ENCODE peak calls at places on chromosomes 4 and X, in six cellular contexts. O is AG09309, I is AG10803, T is adrenal gland, E is SK-N-SH, J is fibroblast of pulmonary artery. K is an unnamed sample.

GRCh38 chr4:79390890-79391289 is 17.1 kb downstream of the GK2 start:
- DNase-seq in O (no peak), I (no peak), T (no peak), E (no peak), J (no peak), K (no peak)

GRCh38 chr4:6250235-6250983 is 19.2 kb upstream of the WFS1 start:
- DNase-seq in O (peak), I (peak), T (peak), E (peak), J (peak), K (no peak)

GRCh38 chr4:135244605-135245146 is 1043.1 kb upstream of the PABPC4L start:
- DNase-seq in O (no peak), I (no peak), T (no peak), E (no peak), J (peak), K (no peak)

GRCh38 chrX:21656587-21657317 is 1.4 kb downstream of the KLHL34 start:
- DNase-seq in O (no peak), I (no peak), T (no peak), E (no peak), J (no peak), K (no peak)

GRCh38 chr4:78324625-78325024 is 226.9 kb upstream of the ANXA3 start:
- DNase-seq in O (no peak), I (no peak), T (no peak), E (no peak), J (no peak), K (no peak)

GRCh38 chr4:159042097-159042605 is 60.7 kb upstream of the RAPGEF2 start:
- DNase-seq in O (no peak), I (no peak), T (peak), E (peak), J (no peak), K (no peak)

GRCh38 chr4:41573458-41574129 is 35.6 kb downstream of the LIMCH1 start:
- DNase-seq in O (peak), I (peak), T (peak), E (no peak), J (peak), K (peak)

GRCh38 chrX:9785252-9785943 is 831 bp upstream of the SHROOM2 start:
- DNase-seq in O (no peak), I (no peak), T (no peak), E (peak), J (no peak), K (no peak)

GRCh38 chr4:147955827-147956565 is 224.1 kb downstream of the ARHGAP10 start:
- DNase-seq in O (no peak), I (no peak), T (no peak), E (no peak), J (no peak), K (no peak)

GRCh38 chr4:122221322-122221721 is 69.2 kb downstream of the BLTP1 start:
- DNase-seq in O (no peak), I (no peak), T (no peak), E (no peak), J (no peak), K (no peak)

GRCh38 chr4:70721747-70722146 is at the start of gene RUFY3:
- DNase-seq in O (peak), I (peak), T (peak), E (peak), J (peak), K (peak)

GRCh38 chrX:30973784-30974427 is 84.9 kb upstream of the TAB3 start:
- DNase-seq in O (no peak), I (no peak), T (no peak), E (no peak), J (no peak), K (no peak)

GRCh38 chrX:96436105-96436504 is 248.5 kb upstream of the DIAPH2 start:
- DNase-seq in O (peak), I (peak), T (no peak), E (no peak), J (peak), K (no peak)

GRCh38 chrX:74656079-74656745 is 41.8 kb upstream of the RLIM start:
- DNase-seq in O (no peak), I (peak), T (no peak), E (no peak), J (peak), K (no peak)

GRCh38 chrX:21374994-21375794 is 976 bp downstream of the CNKSR2 start:
- DNase-seq in O (no peak), I (no peak), T (no peak), E (peak), J (no peak), K (no peak)

GRCh38 chrX:18278448-18278847 is 57.8 kb upstream of the BEND2 start:
- DNase-seq in O (no peak), I (no peak), T (no peak), E (no peak), J (no peak), K (no peak)

GRCh38 chr4:154595807-154596206 is 5.3 kb upstream of the FGA start:
- DNase-seq in O (no peak), I (no peak), T (no peak), E (no peak), J (peak), K (no peak)

GRCh38 chrX:154366666-154367055 is 7.8 kb downstream of the FLNA start:
- DNase-seq in O (no peak), I (peak), T (no peak), E (no peak), J (no peak), K (no peak)

GRCh38 chr4:98838977-98839618 is 89.8 kb downstream of the EIF4E start:
- DNase-seq in O (no peak), I (peak), T (peak), E (peak), J (peak), K (peak)

GRCh38 chr4:78529569-78530209 is 21.9 kb upstream of the ANXA3 start:
- DNase-seq in O (no peak), I (peak), T (no peak), E (no peak), J (peak), K (no peak)

GRCh38 chr4:97605927-97606326 is 537.3 kb downstream of the STPG2 start:
- DNase-seq in O (no peak), I (no peak), T (no peak), E (no peak), J (no peak), K (no peak)

GRCh38 chrX:154486396-154487207 is at the start of gene UBL4A:
- DNase-seq in O (no peak), I (peak), T (peak), E (peak), J (peak), K (peak)

GRCh38 chr4:80069108-80069836 is 3.8 kb downstream of the ANTXR2 start:
- DNase-seq in O (no peak), I (no peak), T (no peak), E (no peak), J (no peak), K (no peak)

GRCh38 chr4:166459616-166460015 is 586.6 kb downstream of the TLL1 start:
- DNase-seq in O (no peak), I (no peak), T (no peak), E (no peak), J (no peak), K (no peak)

GRCh38 chr4:153649572-153649991 is 34.5 kb upstream of the TLR2 start:
- DNase-seq in O (no peak), I (peak), T (no peak), E (no peak), J (peak), K (no peak)

GRCh38 chr4:150238591-150238990 is 160.3 kb downstream of the DCLK2 start:
- DNase-seq in O (no peak), I (no peak), T (no peak), E (no peak), J (no peak), K (no peak)

GRCh38 chr4:177235026-177235425 is 74.6 kb upstream of the NEIL3 start:
- DNase-seq in O (no peak), I (peak), T (no peak), E (no peak), J (peak), K (no peak)

GRCh38 chr4:79917246-79917645 is 155.8 kb downstream of the ANTXR2 start:
- DNase-seq in O (peak), I (peak), T (peak), E (no peak), J (peak), K (no peak)

GRCh38 chrX:12505127-12505526 is 286.1 kb upstream of the PRPS2 start:
- DNase-seq in O (no peak), I (no peak), T (no peak), E (no peak), J (no peak), K (no peak)

GRCh38 chrX:86805241-86805640 is 657.0 kb downstream of the DACH2 start:
- DNase-seq in O (no peak), I (no peak), T (no peak), E (no peak), J (no peak), K (no peak)

GRCh38 chrX:155857561-155857960 is 23.6 kb upstream of the VAMP7 start:
- DNase-seq in O (no peak), I (no peak), T (no peak), E (peak), J (peak), K (no peak)

GRCh38 chr4:141002323-141002805 is 130.9 kb downstream of the RNF150 start:
- DNase-seq in O (peak), I (peak), T (no peak), E (no peak), J (peak), K (peak)

GRCh38 chr4:125961626-125962025 is 646.9 kb downstream of the FAT4 start:
- DNase-seq in O (no peak), I (no peak), T (no peak), E (no peak), J (no peak), K (no peak)

GRCh38 chr4:80202784-80203553 is 5.7 kb downstream of the PRDM8 start:
- DNase-seq in O (no peak), I (no peak), T (no peak), E (no peak), J (peak), K (no peak)

GRCh38 chr4:38920186-38920585 is 52.6 kb downstream of the FAM114A1 start:
- DNase-seq in O (no peak), I (peak), T (no peak), E (no peak), J (peak), K (no peak)

GRCh38 chr4:84615355-84615754 is 32.4 kb downstream of the CDS1 start:
- DNase-seq in O (no peak), I (no peak), T (no peak), E (no peak), J (no peak), K (no peak)

GRCh38 chr4:118997601-118998000 is 108.9 kb downstream of the SYNPO2 start:
- DNase-seq in O (no peak), I (peak), T (no peak), E (no peak), J (no peak), K (no peak)

GRCh38 chr4:39348371-39349265 is 17.5 kb downstream of the RFC1 start:
- DNase-seq in O (no peak), I (peak), T (no peak), E (no peak), J (no peak), K (no peak)

DNA sequence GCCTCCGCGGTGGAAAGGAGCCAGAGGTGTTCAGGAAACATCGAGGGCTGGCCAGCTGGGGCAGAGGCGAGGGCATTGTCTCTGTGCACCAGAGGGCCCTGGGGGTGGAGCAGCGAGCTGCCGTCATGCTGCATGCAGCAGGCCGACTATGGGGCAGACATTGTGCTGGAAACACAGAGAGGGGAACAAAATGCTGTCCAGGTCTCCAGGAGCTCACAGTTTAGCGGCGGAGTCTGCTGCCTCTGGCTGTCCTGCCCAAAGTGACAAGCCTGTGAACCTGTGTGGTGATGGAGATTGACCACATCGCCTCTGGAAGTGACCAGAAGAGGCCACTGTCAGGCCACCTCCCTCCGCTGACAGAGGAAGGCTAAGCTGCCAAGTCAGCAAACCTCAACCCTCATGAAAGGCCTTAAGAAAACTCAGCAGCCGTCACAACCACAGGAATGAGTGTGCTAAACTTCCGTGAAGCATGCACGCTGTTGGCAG is 20.1 kb upstream of the SASH3 start:
- DNase-seq in O (peak), I (peak), T (peak), E (no peak), J (peak), K (peak)
- TF ChIP-seq CTCF in O (peak), I (no peak), T (no peak), E (no peak), J (no peak), K (no peak)

DNA sequence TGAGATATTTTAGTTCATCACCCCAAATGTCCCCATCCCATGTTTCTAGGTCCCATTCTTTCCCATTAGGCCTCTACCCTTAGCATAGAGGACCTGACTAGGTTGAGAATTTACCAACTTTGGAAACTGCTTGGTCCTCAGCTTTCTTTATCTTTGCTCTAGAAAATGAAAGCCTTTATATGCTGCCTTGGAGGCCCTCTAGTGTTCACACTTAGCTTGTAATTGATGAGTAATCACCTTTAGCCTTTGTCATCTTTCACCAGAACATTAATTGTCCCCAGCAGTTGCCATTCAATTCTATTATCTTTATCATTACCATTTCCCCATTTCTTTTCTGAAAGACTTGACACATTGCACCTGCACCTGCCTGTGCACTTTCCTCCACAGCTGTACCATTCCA is 589.2 kb upstream of the NR3C2 start:
- DNase-seq in O (no peak), I (peak), T (peak), E (no peak), J (peak), K (no peak)
- TF ChIP-seq CTCF in O (peak), I (peak), T (peak), E (peak), J (peak), K (peak)

DNA sequence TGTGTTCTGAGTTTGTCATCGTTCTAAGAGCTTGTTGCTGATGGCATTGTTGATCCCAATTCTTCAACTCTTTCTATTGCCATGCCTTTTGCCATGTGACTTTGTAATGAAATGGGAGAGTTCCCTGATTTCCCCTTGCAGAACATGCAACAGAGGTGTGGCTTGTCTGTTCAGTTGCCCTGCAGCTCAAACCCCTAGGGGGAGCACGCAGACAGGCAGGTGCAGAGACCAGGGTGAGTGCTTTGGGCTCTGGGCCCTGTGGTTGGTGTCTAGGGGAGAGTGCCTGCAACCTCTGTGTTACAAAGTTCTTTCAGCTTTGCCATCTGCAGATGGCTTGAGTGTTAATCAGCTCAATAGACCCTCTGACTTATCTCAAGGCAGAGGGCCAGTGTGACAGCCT is 332.7 kb downstream of the MID1IP1 start:
- DNase-seq in O (no peak), I (no peak), T (no peak), E (no peak), J (no peak), K (no peak)
- TF ChIP-seq CTCF in O (no peak), I (no peak), T (no peak), E (peak), J (no peak), K (no peak)

GRCh38 chr4:142846729-142847606 is 867 bp upstream of the INPP4B start:
- DNase-seq in O (no peak), I (no peak), T (no peak), E (peak), J (peak), K (no peak)
- TF ChIP-seq CTCF in O (peak), I (no peak), T (peak), E (no peak), J (peak), K (peak)

GRCh38 chr4:15738877-15739276 is 36.0 kb downstream of the BST1 start:
- DNase-seq in O (no peak), I (peak), T (no peak), E (no peak), J (no peak), K (no peak)

GRCh38 chr4:15744016-15744415 is 34.1 kb upstream of the CD38 start:
- DNase-seq in O (no peak), I (peak), T (no peak), E (no peak), J (peak), K (no peak)

GRCh38 chr4:15740764-15741404 is 37.2 kb upstream of the CD38 start:
- DNase-seq in O (no peak), I (no peak), T (no peak), E (no peak), J (no peak), K (no peak)

GRCh38 chr4:15742637-15743036 is 35.5 kb upstream of the CD38 start:
- DNase-seq in O (no peak), I (no peak), T (no peak), E (no peak), J (no peak), K (no peak)

DNA sequence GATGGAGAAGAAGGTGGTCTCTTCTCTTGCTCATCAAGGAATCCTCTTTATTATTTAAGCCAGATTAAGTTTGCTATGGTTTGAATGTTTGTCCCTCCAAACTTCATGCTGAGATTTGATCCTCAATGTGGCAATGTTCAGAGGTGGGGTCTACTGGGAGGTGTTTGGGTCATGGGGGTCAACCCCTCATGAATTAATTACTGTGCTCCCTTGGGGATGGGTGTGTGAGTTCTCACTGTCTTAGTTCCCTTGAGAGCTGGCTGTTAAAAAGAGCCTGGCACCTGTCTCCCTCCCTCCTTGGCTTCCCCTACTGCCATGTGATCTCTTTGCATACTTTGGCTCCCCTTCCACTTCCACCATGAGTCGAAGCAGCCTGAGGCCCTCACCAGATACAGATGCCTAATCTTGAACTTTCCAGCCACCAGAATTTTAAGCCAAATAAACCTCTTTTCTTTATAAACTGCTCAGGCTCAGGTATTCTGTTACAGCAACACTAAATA is 36.0 kb upstream of the CD38 start:
- DNase-seq in O (no peak), I (no peak), T (no peak), E (no peak), J (no peak), K (no peak)
- TF ChIP-seq CTCF in O (no peak), I (no peak), T (no peak), E (no peak), J (no peak), K (no peak)

K was measured in retinal pigment epithelial cell.